ENCODE peak calls at places on chromosomes 13 and 19, in seven cellular contexts. L, T, D, K, O, X and C are unnamed samples.

GRCh38 chr19:38990949-38991697 is 15.6 kb upstream of the FBXO17 start:
- DNase-seq in D (no peak), K (peak), T (no peak), X (no peak), O (peak), L (no peak), C (no peak)

GRCh38 chr13:26062853-26063444 is 11.1 kb upstream of the SHISA2 start:
- DNase-seq in T (peak), L (peak), X (no peak), D (peak), K (peak), O (peak), C (peak)

GRCh38 chr13:40102854-40103253 is 447.4 kb downstream of the COG6 start:
- DNase-seq in T (peak), L (no peak), D (peak), K (peak), X (no peak), O (peak), C (no peak)

GRCh38 chr19:29878973-29879654 is 62.9 kb upstream of the URI1 start:
- DNase-seq in L (no peak), X (no peak), O (peak), T (no peak), K (peak), D (no peak), C (peak)

GRCh38 chr13:107370036-107370785 is 802.3 kb upstream of the ARGLU1 start:
- DNase-seq in X (no peak), L (no peak), T (no peak), O (peak), D (no peak), K (no peak), C (peak)

GRCh38 chr13:36814465-36814864 is 4.6 kb upstream of the RFXAP start:
- DNase-seq in T (no peak), O (no peak), X (no peak), K (no peak), L (no peak), D (no peak), C (no peak)

GRCh38 chr13:41565221-41565620 is 107.9 kb downstream of the RGCC start:
- DNase-seq in X (no peak), K (peak), T (no peak), O (peak), D (no peak), L (no peak), C (peak)

GRCh38 chr13:50969691-50970090 is 60.1 kb downstream of the RNASEH2B start:
- DNase-seq in T (no peak), L (no peak), D (no peak), K (no peak), X (no peak), O (peak), C (no peak)

GRCh38 chr13:40799508-40799907 is 10.1 kb downstream of the SLC25A15 start:
- DNase-seq in O (no peak), D (no peak), L (no peak), K (no peak), T (no peak), X (no peak), C (no peak)

GRCh38 chr19:32567486-32567885 is 13.5 kb upstream of the PDCD5 start:
- DNase-seq in T (no peak), D (no peak), X (no peak), O (no peak), L (no peak), K (no peak), C (no peak)

GRCh38 chr13:110017379-110017778 is 231.0 kb upstream of the IRS2 start:
- DNase-seq in D (no peak), O (peak), X (no peak), K (peak), L (no peak), T (no peak), C (peak)

GRCh38 chr13:40613192-40613818 is 53.1 kb downstream of the FOXO1 start:
- DNase-seq in X (peak), L (peak), K (no peak), T (peak), D (peak), O (peak), C (no peak)

GRCh38 chr13:46550822-46551221 is 2.1 kb upstream of the LRCH1 start:
- DNase-seq in O (no peak), X (no peak), T (no peak), K (no peak), D (no peak), L (no peak), C (no peak)

GRCh38 chr19:43901395-43902390 is 33.4 kb downstream of the ZNF45 start:
- DNase-seq in X (peak), K (peak), D (peak), O (peak), T (peak), L (peak), C (peak)

GRCh38 chr13:96090240-96091101 is 564 bp downstream of the HS6ST3 start:
- DNase-seq in X (no peak), O (peak), K (peak), D (no peak), T (no peak), L (no peak), C (peak)